ENCODE peak calls at places on chromosomes 4 and X, in ten cellular contexts. J is spleen; K is T-helper 17 cell; H is NCI-H1105 treated with DMSO at 0.1 percent for 48 hours; O is stimulated activated CD4-positive, alpha-beta T cell treated with anti-CD3 and anti-CD28 coated beads, Interleukin-12 subunit alpha, Interleukin-12 subunit beta, amount 100 ng/mL, for 24 hours; E is HEK293T; M is cardiac muscle cell; X is activated T-helper 1 cell treated with Interleukin-2 at 50 U/mL for 16 hours; G is D341Med; Q is NCI-H748 treated with DMSO at 0.1 percent for 48 hours. U is an unnamed sample.

GRCh38 chr4:26490111-26490979 is at the start of gene CCKAR:
- DNase-seq in G (no peak), X (no peak), K (no peak), J (no peak), O (no peak), E (no peak), Q (peak; percentile 67), M (no peak), H (peak; percentile 87), U (no peak)

GRCh38 chr4:70958681-70959080 is 34.8 kb upstream of the DCK start:
- DNase-seq in O (no peak), Q (no peak), M (no peak), X (no peak), J (no peak), G (no peak), K (no peak), E (no peak), H (no peak), U (no peak)

GRCh38 chr4:127708985-127709384 is 21.2 kb upstream of the SLC25A31 start:
- DNase-seq in Q (no peak), G (no peak), K (no peak), M (no peak), J (no peak), E (no peak), O (no peak), X (no peak), H (peak; percentile 90), U (no peak)

GRCh38 chr4:122612540-122612939 is 8.3 kb downstream of the IL21 start:
- DNase-seq in E (no peak), K (no peak), H (no peak), J (no peak), G (no peak), X (no peak), M (no peak), Q (no peak), O (no peak), U (no peak)

GRCh38 chr4:102883278-102883677 is 14.5 kb downstream of the CISD2 start:
- DNase-seq in E (no peak), H (no peak), M (no peak), K (no peak), X (no peak), Q (no peak), J (no peak), G (no peak), O (no peak), U (no peak)

GRCh38 chrX:72308209-72308565 is 2.5 kb upstream of the CITED1 start:
- DNase-seq in M (no peak), E (no peak), K (no peak), J (no peak), O (no peak), G (no peak), Q (no peak), X (no peak), H (no peak), U (no peak)

GRCh38 chr4:82561745-82562552 is at the start of gene TMEM150C:
- DNase-seq in G (peak; percentile 85), H (peak; percentile 36), M (peak; percentile 78), Q (peak; percentile 13), E (peak; percentile 60), K (no peak), X (no peak), J (no peak), O (peak; percentile 1), U (no peak)

GRCh38 chr4:135240796-135241195 is 1039.2 kb upstream of the PABPC4L start:
- DNase-seq in G (no peak), H (no peak), K (no peak), Q (no peak), X (no peak), E (no peak), J (no peak), M (no peak), O (no peak), U (no peak)

GRCh38 chrX:151386838-151387459 is 10.1 kb upstream of the VMA21 start:
- DNase-seq in Q (no peak), M (no peak), J (no peak), K (no peak), X (no peak), G (no peak), O (no peak), E (no peak), H (peak; percentile 89), U (no peak)

GRCh38 chr4:24053906-24054305 is 164.1 kb upstream of the PPARGC1A start:
- DNase-seq in E (no peak), K (no peak), M (no peak), G (no peak), Q (no peak), X (no peak), J (no peak), H (no peak), O (no peak), U (no peak)

GRCh38 chrX:140672840-140673731 is 36.5 kb upstream of the LINC00632 start:
- DNase-seq in O (no peak), G (no peak), Q (peak; percentile 84), K (no peak), M (no peak), J (no peak), H (no peak), X (no peak), E (no peak), U (no peak)

GRCh38 chrX:17737707-17738001 is 361 bp downstream of the SCML1 start:
- DNase-seq in Q (peak; percentile 21), J (no peak), E (no peak), M (no peak), G (peak; percentile 25), H (no peak), K (no peak), O (peak; percentile 0), X (peak; percentile 3), U (no peak)

GRCh38 chrX:143437439-143437838 is 79.8 kb downstream of the SPANXN3 start:
- DNase-seq in E (peak; percentile 8), X (no peak), H (peak; percentile 34), G (peak; percentile 6), O (no peak), K (no peak), Q (peak; percentile 46), M (peak; percentile 46), J (no peak), U (no peak)

U was measured in T-helper 2 cell.